ENCODE peak calls at places on chromosomes 12 and 14, in four cellular contexts. X is mesenchymal stem cell, O is fibroblast of lung, S is HCT116. A is an unnamed sample.

GRCh38 chr12:59007620-59008019 is 87.3 kb upstream of the LRIG3 start:
- DNase-seq in X (no peak), O (no peak), S (no peak), A (peak; percentile 40)

GRCh38 chr14:55556929-55557623 is 22.9 kb upstream of the KTN1 start:
- DNase-seq in X (peak; percentile 77), O (peak; percentile 90), S (peak; percentile 38), A (peak; percentile 87)

GRCh38 chr14:24678801-24679247 is 44.8 kb upstream of the GZMB start:
- DNase-seq in X (peak; percentile 82), O (peak; percentile 90), S (peak; percentile 82), A (peak; percentile 88)

GRCh38 chr12:106226884-106227640 is 20.8 kb downstream of the CKAP4 start:
- DNase-seq in X (peak; percentile 75), O (peak; percentile 74), S (peak; percentile 28), A (peak; percentile 79)

GRCh38 chr14:68308695-68309094 is 484.2 kb downstream of the ZFP36L1 start:
- DNase-seq in X (no peak), O (peak; percentile 20), S (no peak), A (peak; percentile 10)

GRCh38 chr12:90963946-90964345 is 9.0 kb upstream of the CCER1 start:
- DNase-seq in X (no peak), O (no peak), S (no peak), A (no peak)

GRCh38 chr14:74974364-74975058 is 19.1 kb upstream of the PGF start:
- DNase-seq in X (no peak), O (peak; percentile 10), S (no peak), A (no peak)

GRCh38 chr12:94187351-94187750 is 39.0 kb downstream of the PLXNC1 start:
- DNase-seq in X (no peak), O (peak; percentile 32), S (no peak), A (peak; percentile 23)

DNA sequence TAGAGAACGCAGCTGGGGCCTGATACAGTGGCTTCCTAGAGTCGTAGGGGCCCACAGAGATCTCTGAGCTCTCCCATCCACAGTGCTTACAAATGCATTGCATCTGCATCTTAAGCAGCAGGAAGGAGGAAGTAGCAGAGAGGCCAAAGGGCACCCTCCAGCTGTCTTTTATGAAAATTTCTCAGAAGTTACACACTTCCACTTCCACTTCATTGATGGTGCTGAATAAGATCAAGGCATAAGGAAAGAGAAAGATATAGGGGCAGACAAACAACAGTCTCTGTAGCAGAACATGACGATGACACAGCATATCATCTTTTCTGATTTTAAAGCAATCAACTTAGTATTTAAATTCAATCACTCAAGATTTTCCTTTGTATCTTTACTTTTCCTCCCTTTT is 51.6 kb upstream of the ABCC9 start:
- DNase-seq in X (peak; percentile 13), O (peak; percentile 8), S (no peak), A (no peak)
- H2AFZ ChIP-seq in X (no peak overlapping the region), O (no peak overlapping the region), S (no peak overlapping the region), A (peak overlapping the region; percentile 27)

GRCh38 chr14:73238262-73238852 is 1.1 kb downstream of the PAPLN start:
- DNase-seq in X (peak; percentile 69), O (peak; percentile 81), S (peak; percentile 6), A (peak; percentile 77)

GRCh38 chr14:73236752-73237218 is 521 bp upstream of the PAPLN start:
- DNase-seq in X (no peak), O (no peak), S (no peak), A (no peak)

GRCh38 chr14:73236157-73236556 is 1.1 kb upstream of the PAPLN start:
- DNase-seq in X (no peak), O (no peak), S (no peak), A (no peak)

GRCh38 chr14:73237786-73238261 is 518 bp downstream of the PAPLN start:
- DNase-seq in X (no peak), O (no peak), S (no peak), A (peak; percentile 31)

DNA sequence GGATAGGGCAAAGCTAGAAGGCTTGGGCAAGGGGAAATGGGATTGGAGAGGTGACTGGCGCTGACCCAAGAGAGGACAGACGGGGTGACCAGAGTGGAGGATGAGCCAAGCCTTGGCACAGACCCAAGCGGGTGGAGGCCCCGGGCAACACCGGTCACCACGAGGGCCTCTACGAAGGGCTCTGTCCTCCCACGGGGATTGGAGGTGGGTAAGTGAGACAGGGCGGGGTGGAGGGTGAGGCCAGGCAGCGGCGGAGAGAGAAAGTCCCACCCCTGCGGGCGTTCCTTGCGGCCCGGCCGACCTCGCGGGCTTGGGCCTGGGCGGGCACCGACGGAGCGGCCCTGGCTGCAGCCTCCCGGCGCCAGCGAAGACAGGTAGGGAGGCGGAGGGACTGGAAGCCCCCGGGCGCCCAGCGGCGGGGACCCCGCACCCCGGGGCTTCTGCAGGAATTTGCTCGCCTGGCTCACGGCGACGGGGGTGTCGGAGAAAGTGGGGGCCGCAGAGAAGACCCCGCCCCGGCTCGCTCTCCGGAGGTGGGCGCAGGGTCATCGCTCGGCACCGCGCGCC is at the start of gene PAPLN:
- DNase-seq in X (no peak), O (peak; percentile 25), S (peak; percentile 8), A (peak; percentile 43)
- H2AFZ ChIP-seq in X (peak within 1 kb of the TSS; percentile 51), O (no peak within 1 kb of the TSS), S (peak within 1 kb of the TSS; percentile 24), A (peak within 1 kb of the TSS; percentile 62)

GRCh38 chr14:70666364-70666691 is 24.6 kb downstream of the TTC9 start:
- DNase-seq in X (no peak), O (no peak), S (no peak), A (peak; percentile 10)
- H2AFZ ChIP-seq in X (no peak overlapping the region), O (no peak overlapping the region), S (peak overlapping the region; percentile 57), A (peak overlapping the region; percentile 14)

GRCh38 chr14:81561084-81561775 is 27.6 kb upstream of the SEL1L start:
- DNase-seq in X (no peak), O (no peak), S (no peak), A (no peak)

GRCh38 chr14:81551471-81551870 is 17.8 kb upstream of the SEL1L start:
- DNase-seq in X (no peak), O (no peak), S (no peak), A (no peak)

GRCh38 chr14:81559385-81559784 is 25.7 kb upstream of the SEL1L start:
- DNase-seq in X (no peak), O (no peak), S (no peak), A (no peak)

GRCh38 chr14:81555051-81555450 is 21.4 kb upstream of the SEL1L start:
- DNase-seq in X (no peak), O (no peak), S (no peak), A (no peak)

GRCh38 chr14:81557137-81557536 is 23.5 kb upstream of the SEL1L start:
- DNase-seq in X (no peak), O (no peak), S (no peak), A (no peak)
- H2AFZ ChIP-seq in X (no peak overlapping the region), O (no peak overlapping the region), S (no peak overlapping the region), A (no peak overlapping the region)

A was measured in GM23248.